ENCODE peak calls at places on chromosomes 13 and 19, in four cellular contexts. A, X, W and R are unnamed samples.

GRCh38 chr19:30202060-30202600 is 170.1 kb upstream of the ZNF536 start:
- DNase-seq in X (peak; percentile 29), W (no peak), A (no peak), R (no peak)

GRCh38 chr13:97057196-97057595 is 62.9 kb upstream of the OXGR1 start:
- DNase-seq in A (no peak), X (no peak), W (no peak), R (no peak)

GRCh38 chr19:45767410-45767880 is 1.6 kb downstream of the SIX5 start:
- DNase-seq in A (no peak), X (no peak), W (peak; percentile 77), R (peak; percentile 40)

GRCh38 chr19:18118420-18119242 is 21.1 kb downstream of the MAST3 start:
- DNase-seq in A (no peak), X (no peak), W (peak; percentile 40), R (no peak)

GRCh38 chr13:100098445-100099116 is 9.7 kb downstream of the PCCA start:
- DNase-seq in A (no peak), W (no peak), X (no peak), R (no peak)

GRCh38 chr19:54952591-54953344 is 5.4 kb upstream of the NLRP7 start:
- DNase-seq in X (no peak), A (no peak), W (no peak), R (no peak)

GRCh38 chr19:33040994-33041827 is 23.5 kb downstream of the RHPN2 start:
- DNase-seq in X (no peak), W (no peak), A (no peak), R (no peak)

GRCh38 chr19:41927810-41928192 is 448 bp downstream of the ERFL start:
- DNase-seq in W (no peak), A (peak; percentile 50), X (no peak), R (no peak)

GRCh38 chr13:110263906-110264305 is 43.1 kb downstream of the COL4A1 start:
- DNase-seq in X (peak; percentile 44), W (peak; percentile 72), A (no peak), R (no peak)

GRCh38 chr13:100541882-100542545 is 46.6 kb downstream of the GGACT start:
- DNase-seq in X (peak; percentile 37), W (no peak), A (no peak), R (peak; percentile 75)

GRCh38 chr13:44129418-44129817 is 244.2 kb upstream of the SERP2 start:
- DNase-seq in W (no peak), A (no peak), X (no peak), R (no peak)

GRCh38 chr13:101576452-101576851 is 124.0 kb downstream of the ITGBL1 start:
- DNase-seq in X (no peak), A (no peak), W (no peak), R (no peak)

GRCh38 chr13:97302611-97303010 is 80.5 kb downstream of the MBNL2 start:
- DNase-seq in W (no peak), X (no peak), A (no peak), R (no peak)

GRCh38 chr13:65260938-65261880 is 1968.9 kb downstream of the PCDH9 start:
- DNase-seq in X (no peak), A (no peak), W (no peak), R (no peak)

GRCh38 chr13:93686399-93686798 is 459.8 kb downstream of the GPC6 start:
- DNase-seq in W (no peak), X (no peak), A (no peak), R (no peak)

GRCh38 chr13:78601886-78602560 is 1.3 kb downstream of the POU4F1 start:
- DNase-seq in A (no peak), W (no peak), X (no peak), R (peak; percentile 19)

GRCh38 chr19:52028780-52029123 is 573 bp upstream of the ZNF614 start:
- DNase-seq in X (no peak), W (no peak), A (no peak), R (no peak)

GRCh38 chr19:52028027-52028779 is at the start of gene ZNF614:
- DNase-seq in W (peak; percentile 94), A (peak; percentile 77), X (peak; percentile 95), R (peak; percentile 81)

GRCh38 chr19:52039169-52039568 is 9.5 kb downstream of the ZNF432 start:
- DNase-seq in X (no peak), W (no peak), A (no peak), R (no peak)

GRCh38 chr19:52034051-52034728 is 6.0 kb upstream of the ZNF614 start:
- DNase-seq in X (no peak), A (no peak), W (no peak), R (no peak)
- H3K9me3 ChIP-seq in X (peaks cover 61% of the 10 kb centered on the region), A (peaks cover 92% of the 10 kb centered on the region), W (no peaks in the 10 kb centered on the region), R (peaks cover 33% of the 10 kb centered on the region)

DNA sequence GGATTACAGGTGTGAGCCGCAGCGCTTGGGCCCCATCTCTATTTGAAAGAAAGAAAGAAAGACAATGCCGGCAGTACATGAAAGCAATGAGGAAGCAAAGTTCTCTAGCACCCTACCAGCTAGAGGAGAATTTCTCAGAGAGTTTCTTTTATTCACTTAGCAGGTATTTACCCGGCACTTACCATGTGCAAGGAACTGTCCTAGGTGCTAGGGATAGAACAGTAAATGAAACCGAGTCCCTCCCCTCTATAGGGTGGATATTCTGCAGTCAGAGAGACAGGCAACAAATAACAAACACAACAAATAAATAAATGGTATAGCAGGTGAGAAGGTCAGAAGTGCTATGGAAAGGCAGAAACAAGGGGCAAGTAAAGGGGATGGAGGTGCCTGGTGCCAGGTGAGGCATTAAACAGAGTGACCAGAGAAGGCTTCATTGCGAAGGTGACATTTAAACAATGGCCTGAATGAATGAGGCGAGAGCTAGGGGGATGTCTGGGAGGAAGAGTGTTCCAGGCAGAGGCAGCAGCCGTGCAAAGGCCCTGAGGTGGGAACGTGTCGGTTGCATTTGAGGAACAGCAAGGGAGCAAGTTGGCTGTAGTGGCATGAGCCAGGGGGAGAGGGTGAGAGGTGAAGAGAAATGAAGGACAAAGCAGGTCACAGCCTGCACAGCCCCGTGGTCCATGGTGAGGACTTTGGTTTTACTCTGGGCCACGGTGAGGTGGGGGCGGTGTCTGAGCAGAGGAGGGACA is 10.8 kb upstream of the MYH14 start:
- DNase-seq in A (no peak), X (no peak), W (no peak), R (no peak)
- H3K9me3 ChIP-seq in A (no peaks in the 10 kb centered on the region), X (peaks cover 3% of the 10 kb centered on the region), W (no peaks in the 10 kb centered on the region), R (no peaks in the 10 kb centered on the region)

GRCh38 chr13:19059016-19059780 is 122.4 kb downstream of the TUBA3C start:
- DNase-seq in A (no peak), W (no peak), X (no peak), R (no peak)
- H3K9me3 ChIP-seq in A (peaks cover 2% of the 10 kb centered on the region), W (no peaks in the 10 kb centered on the region), X (peaks cover 99% of the 10 kb centered on the region), R (peaks cover 4% of the 10 kb centered on the region)

GRCh38 chr19:56400485-56400884 is 3.6 kb upstream of the ZNF583 start:
- DNase-seq in A (no peak), W (no peak), X (no peak), R (no peak)

GRCh38 chr19:56393119-56394012 is at the start of gene ZNF582:
- DNase-seq in X (peak; percentile 90), W (peak; percentile 99), A (peak; percentile 87), R (peak; percentile 96)

GRCh38 chr19:56403764-56404704 is at the start of gene ZNF583:
- DNase-seq in A (peak; percentile 87), W (peak; percentile 97), X (peak; percentile 93), R (peak; percentile 93)

GRCh38 chr19:56403261-56403660 is 871 bp upstream of the ZNF583 start:
- DNase-seq in X (no peak), W (no peak), A (no peak), R (no peak)

DNA sequence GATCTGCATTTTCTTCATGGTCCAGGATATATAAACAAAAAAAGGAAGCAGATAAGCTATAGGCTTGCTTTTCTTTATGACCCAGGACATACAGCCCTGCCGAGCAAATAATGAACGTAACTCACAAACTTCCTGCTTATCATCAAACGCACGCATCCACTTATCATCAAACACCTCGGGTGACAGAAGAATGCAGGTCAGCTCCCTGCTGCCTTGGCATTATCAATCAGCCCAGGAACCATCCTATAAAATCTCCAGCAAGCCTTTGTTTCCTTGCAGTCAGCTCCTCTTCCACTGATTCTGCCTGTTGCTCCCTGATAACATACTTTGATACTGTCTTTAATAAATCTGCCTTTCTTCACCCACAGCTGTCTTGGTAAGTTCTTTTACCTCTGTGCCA is 5.3 kb upstream of the ZNF583 start:
- DNase-seq in W (no peak), A (no peak), X (no peak), R (no peak)
- H3K9me3 ChIP-seq in W (no peaks in the 10 kb centered on the region), A (peaks cover 61% of the 10 kb centered on the region), X (no peaks in the 10 kb centered on the region), R (peaks cover 5% of the 10 kb centered on the region)